ENCODE peak calls at places on chromosomes 2 and 18, in ten cellular contexts. O is SK-N-SH; Y is spleen; U is K562; F is fibroblast of lung; L is CD8-positive, alpha-beta T cell; G is pancreas; C is mesendoderm; H is right cardiac atrium; V is tibial nerve. N is an unnamed sample. For H3K27me3, the result is how much of the 10 kb centered on the place peaks cover.

GRCh38 chr2:32452338-32453064 is 95.7 kb downstream of the BIRC6 start:
- DNase-seq in O (no peak), Y (no peak), U (no peak), F (no peak), L (no peak), G (no peak), C (no peak), H (no peak), V (no peak), N (no peak)

GRCh38 chr2:38444247-38444646 is 67.2 kb upstream of the ATL2 start:
- DNase-seq in O (no peak), Y (no peak), U (no peak), F (no peak), L (no peak), G (no peak), C (peak), H (no peak), V (no peak), N (no peak)

GRCh38 chr18:78292602-78293001 is 687.0 kb upstream of the SALL3 start:
- DNase-seq in O (no peak), Y (no peak), U (no peak), F (peak), L (no peak), G (no peak), C (no peak), H (no peak), V (no peak), N (peak)

GRCh38 chr2:20563833-20564232 is 87.1 kb downstream of the HS1BP3 start:
- DNase-seq in O (no peak), Y (no peak), U (no peak), F (peak), L (no peak), G (no peak), C (no peak), H (no peak), V (no peak), N (no peak)

GRCh38 chr2:69114534-69114933 is 101.6 kb downstream of the ANTXR1 start:
- DNase-seq in O (no peak), Y (no peak), U (no peak), F (no peak), L (no peak), G (no peak), C (no peak), H (no peak), V (no peak), N (no peak)

GRCh38 chr2:48452108-48452507 is 77.8 kb upstream of the STON1 start:
- DNase-seq in O (peak), Y (no peak), U (peak), F (no peak), L (no peak), G (no peak), C (peak), H (no peak), V (no peak), N (no peak)

GRCh38 chr18:43393174-43393573 is 115.9 kb upstream of the SYT4 start:
- DNase-seq in O (peak), Y (no peak), U (no peak), F (no peak), L (no peak), G (no peak), C (no peak), H (no peak), V (no peak), N (peak)

GRCh38 chr2:125405816-125406215 is 1250.1 kb upstream of the GYPC start:
- DNase-seq in O (no peak), Y (no peak), U (no peak), F (peak), L (no peak), G (no peak), C (peak), H (no peak), V (no peak), N (peak)

GRCh38 chr2:118988706-118989105 is 46.7 kb downstream of the MARCO start:
- DNase-seq in O (no peak), Y (no peak), U (no peak), F (no peak), L (no peak), G (no peak), C (no peak), H (no peak), V (no peak), N (no peak)

GRCh38 chr2:238970553-238971081 is 122.7 kb downstream of the TWIST2 start:
- DNase-seq in O (peak), Y (peak), U (peak), F (peak), L (peak), G (peak), C (peak), H (peak), V (no peak), N (no peak)

GRCh38 chr2:70987386-70987785 is 7.3 kb downstream of the TEX261 start:
- DNase-seq in O (no peak), Y (peak), U (no peak), F (no peak), L (no peak), G (no peak), C (no peak), H (no peak), V (no peak), N (no peak)

GRCh38 chr2:42072349-42073118 is 24.7 kb downstream of the PKDCC start:
- DNase-seq in O (peak), Y (peak), U (no peak), F (peak), L (no peak), G (no peak), C (no peak), H (peak), V (peak), N (peak)

GRCh38 chr2:216692636-216693413 is 2.5 kb downstream of the IGFBP5 start:
- DNase-seq in O (peak), Y (no peak), U (peak), F (peak), L (peak), G (peak), C (peak), H (peak), V (peak), N (peak)

GRCh38 chr2:179837408-179837807 is 24.0 kb downstream of the ZNF385B start:
- DNase-seq in O (no peak), Y (no peak), U (no peak), F (peak), L (no peak), G (no peak), C (peak), H (no peak), V (no peak), N (no peak)

GRCh38 chr2:167151894-167152293 is 263.6 kb downstream of the XIRP2 start:
- DNase-seq in O (no peak), Y (no peak), U (no peak), F (peak), L (no peak), G (no peak), C (no peak), H (no peak), V (no peak), N (no peak)

GRCh38 chr18:46716827-46717226 is 40.0 kb downstream of the ST8SIA5 start:
- DNase-seq in O (no peak), Y (no peak), U (no peak), F (no peak), L (no peak), G (no peak), C (no peak), H (no peak), V (no peak), N (no peak)

GRCh38 chr2:181683518-181684453 is 3.5 kb upstream of the NEUROD1 start:
- DNase-seq in O (peak), Y (no peak), U (peak), F (no peak), L (no peak), G (no peak), C (peak), H (no peak), V (no peak), N (peak)
- H3K27me3 ChIP-seq in O (under half), Y (half or more), U (under half), F (half or more), L (under half), G (under half), C (half or more), H (under half), V (under half), N (half or more)

DNA sequence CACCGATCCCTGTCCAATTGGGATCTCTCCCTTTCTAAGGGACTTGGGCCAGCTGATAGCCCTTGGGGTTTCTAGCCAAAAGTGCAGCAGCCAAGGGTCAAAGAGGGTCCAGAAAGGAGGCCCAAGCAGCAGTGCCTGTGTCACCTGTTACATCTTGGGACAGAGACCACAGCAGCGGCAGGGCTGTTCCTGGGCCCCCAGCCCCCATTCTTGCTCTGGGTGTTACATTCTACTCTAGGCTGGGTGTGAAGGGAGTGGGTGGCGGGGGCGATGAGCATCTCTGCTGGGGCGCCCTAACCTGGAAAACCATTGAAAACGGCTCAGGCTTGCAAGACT is 1.2 kb downstream of the PAX3 start:
- DNase-seq in O (no peak), Y (peak), U (no peak), F (no peak), L (no peak), G (no peak), C (no peak), H (no peak), V (no peak), N (no peak)
- H3K27me3 ChIP-seq in O (half or more), Y (half or more), U (half or more), F (half or more), L (under half), G (under half), C (half or more), H (under half), V (under half), N (half or more)

GRCh38 chr2:114405486-114406250 is 36.8 kb upstream of the DPP10 start:
- DNase-seq in O (no peak), Y (no peak), U (no peak), F (no peak), L (no peak), G (no peak), C (peak), H (peak), V (no peak), N (no peak)

GRCh38 chr2:114400890-114401289 is 41.6 kb upstream of the DPP10 start:
- DNase-seq in O (no peak), Y (no peak), U (no peak), F (no peak), L (no peak), G (no peak), C (no peak), H (no peak), V (no peak), N (no peak)
- H3K27me3 ChIP-seq in O (under half), Y (under half), U (under half), F (under half), L (under half), G (under half), C (under half), H (under half), V (under half), N (under half)

DNA sequence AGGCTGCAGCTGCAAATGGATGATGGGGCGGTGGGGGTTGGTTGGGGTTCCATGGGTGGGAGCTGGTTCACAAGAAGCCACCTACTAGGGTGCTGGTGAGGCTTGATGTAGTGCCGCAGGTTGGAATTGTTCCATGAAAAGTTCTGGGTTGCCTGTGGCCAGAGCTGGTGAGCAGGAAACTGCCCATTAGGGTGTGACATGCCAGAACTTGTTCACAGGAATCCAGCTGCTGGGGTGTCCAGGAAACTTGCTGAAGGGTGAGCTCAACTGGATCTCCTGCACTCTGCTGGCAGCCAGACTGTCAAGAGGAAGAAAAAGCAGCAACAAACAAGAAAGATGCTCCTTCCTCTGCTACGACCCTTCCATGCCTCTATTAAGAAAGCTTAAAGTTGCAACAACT is 48.8 kb downstream of the MAP3K20 start:
- DNase-seq in O (no peak), Y (no peak), U (no peak), F (peak), L (no peak), G (no peak), C (no peak), H (peak), V (no peak), N (peak)
- H3K27me3 ChIP-seq in O (under half), Y (under half), U (under half), F (under half), L (under half), G (under half), C (under half), H (under half), V (under half), N (under half)

DNA sequence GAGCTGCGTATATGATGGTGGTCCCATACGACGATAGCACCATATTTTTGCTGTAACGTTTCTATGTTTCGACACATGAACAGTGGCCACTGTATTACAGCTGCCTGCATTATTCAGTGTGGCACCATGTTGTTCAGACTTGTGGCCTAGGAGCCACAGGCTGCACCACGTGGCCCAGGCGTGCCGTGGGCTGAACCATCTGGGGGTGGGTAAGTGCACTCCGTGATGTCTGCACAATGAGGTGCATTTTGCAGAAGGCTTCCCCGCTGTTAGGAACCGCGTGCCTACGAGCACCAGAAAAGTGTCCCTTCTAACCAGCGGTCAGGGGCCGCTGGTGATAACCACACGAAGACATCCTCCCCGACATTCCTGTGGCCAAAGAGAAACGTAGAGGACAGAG is 433.7 kb upstream of the MYT1L start:
- DNase-seq in O (no peak), Y (no peak), U (no peak), F (no peak), L (no peak), G (no peak), C (no peak), H (no peak), V (no peak), N (no peak)
- H3K27me3 ChIP-seq in O (under half), Y (under half), U (half or more), F (under half), L (under half), G (under half), C (under half), H (under half), V (under half), N (under half)

GRCh38 chr18:44632469-44633145 is 48.1 kb upstream of the SETBP1 start:
- DNase-seq in O (no peak), Y (no peak), U (no peak), F (no peak), L (no peak), G (no peak), C (no peak), H (no peak), V (no peak), N (peak)
- H3K27me3 ChIP-seq in O (under half), Y (under half), U (under half), F (under half), L (under half), G (under half), C (under half), H (under half), V (under half), N (under half)